ENCODE peak calls at places on chromosomes 7 and 10, in five cellular contexts. Q is AG04450, A is cardiac muscle cell, R is esophagus squamous epithelium, N is MM.1S. C is an unnamed sample.

GRCh38 chr10:84783386-84783785 is 455.0 kb downstream of the CCSER2 start:
- DNase-seq in Q (no peak), N (peak; percentile 51), R (no peak), A (peak; percentile 11), C (peak; percentile 7)

GRCh38 chr7:99410635-99411034 is 1.9 kb downstream of the BUD31 start:
- DNase-seq in R (no peak), Q (no peak), N (no peak), A (no peak), C (no peak)

GRCh38 chr7:44380831-44381493 is 55.6 kb upstream of the CAMK2B start:
- DNase-seq in R (no peak), A (peak; percentile 46), N (no peak), Q (no peak), C (no peak)

GRCh38 chr10:68348265-68348741 is 15.6 kb upstream of the PBLD start:
- DNase-seq in Q (no peak), R (no peak), A (peak; percentile 68), N (peak; percentile 63), C (no peak)

GRCh38 chr10:78621183-78621789 is 447.5 kb upstream of the ZMIZ1 start:
- DNase-seq in N (no peak), A (peak; percentile 20), Q (no peak), R (no peak), C (peak; percentile 63)

GRCh38 chr10:129531195-129531968 is 64.3 kb downstream of the MGMT start:
- DNase-seq in Q (peak; percentile 8), N (no peak), R (no peak), A (peak; percentile 68), C (peak; percentile 63)

GRCh38 chr7:109246330-109247077 is 676.8 kb downstream of the DNAJB9 start:
- DNase-seq in Q (no peak), A (no peak), N (no peak), R (no peak), C (no peak)

GRCh38 chr10:64209574-64209973 is 688.4 kb downstream of the REEP3 start:
- DNase-seq in R (no peak), N (no peak), A (peak; percentile 24), Q (no peak), C (peak; percentile 7)

GRCh38 chr7:99173787-99174186 is 29.9 kb upstream of the SMURF1 start:
- DNase-seq in Q (no peak), N (no peak), A (no peak), R (no peak), C (no peak)

GRCh38 chr7:135801877-135802276 is 53.3 kb upstream of the FAM180A start:
- DNase-seq in N (no peak), A (no peak), Q (no peak), R (no peak), C (no peak)

GRCh38 chr7:22016547-22016946 is 70.8 kb upstream of the CDCA7L start:
- DNase-seq in A (no peak), Q (no peak), R (no peak), N (no peak), C (no peak)

GRCh38 chr10:5628798-5629788 is 37.3 kb downstream of the ASB13 start:
- DNase-seq in N (no peak), A (peak; percentile 44), R (no peak), Q (peak; percentile 18), C (no peak)
- H3K4me3 ChIP-seq in N (no peak overlapping the region), A (no peak overlapping the region), R (peak overlapping the region; percentile 27), Q (no peak overlapping the region), C (peak overlapping the region; percentile 16)

DNA sequence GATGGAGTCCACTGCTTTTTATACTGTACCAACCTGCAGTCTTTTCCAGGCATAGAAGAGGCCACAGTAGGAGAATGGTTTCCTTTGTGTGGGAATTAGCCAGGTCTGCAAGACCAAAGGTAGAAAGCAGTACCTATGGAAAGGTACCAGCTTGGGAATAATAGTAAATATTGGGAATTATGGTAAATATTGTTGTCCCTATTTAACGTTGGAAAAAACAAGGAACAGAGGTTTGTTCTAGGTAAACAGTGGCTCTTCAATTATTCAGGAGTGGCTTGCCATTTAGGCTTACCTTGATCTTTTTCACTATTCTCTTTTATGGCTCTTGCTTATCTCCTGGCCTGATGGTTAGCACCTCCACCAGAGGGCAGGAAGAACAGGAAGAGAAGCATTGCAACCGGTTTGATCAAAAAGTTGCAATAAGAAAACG is 43.9 kb upstream of the GSAP start:
- DNase-seq in A (no peak), Q (no peak), N (no peak), R (no peak), C (no peak)
- TF ChIP-seq CTCF in A (no peak), Q (no peak), N (peak; percentile 19), R (no peak), C (peak; percentile 38)

DNA sequence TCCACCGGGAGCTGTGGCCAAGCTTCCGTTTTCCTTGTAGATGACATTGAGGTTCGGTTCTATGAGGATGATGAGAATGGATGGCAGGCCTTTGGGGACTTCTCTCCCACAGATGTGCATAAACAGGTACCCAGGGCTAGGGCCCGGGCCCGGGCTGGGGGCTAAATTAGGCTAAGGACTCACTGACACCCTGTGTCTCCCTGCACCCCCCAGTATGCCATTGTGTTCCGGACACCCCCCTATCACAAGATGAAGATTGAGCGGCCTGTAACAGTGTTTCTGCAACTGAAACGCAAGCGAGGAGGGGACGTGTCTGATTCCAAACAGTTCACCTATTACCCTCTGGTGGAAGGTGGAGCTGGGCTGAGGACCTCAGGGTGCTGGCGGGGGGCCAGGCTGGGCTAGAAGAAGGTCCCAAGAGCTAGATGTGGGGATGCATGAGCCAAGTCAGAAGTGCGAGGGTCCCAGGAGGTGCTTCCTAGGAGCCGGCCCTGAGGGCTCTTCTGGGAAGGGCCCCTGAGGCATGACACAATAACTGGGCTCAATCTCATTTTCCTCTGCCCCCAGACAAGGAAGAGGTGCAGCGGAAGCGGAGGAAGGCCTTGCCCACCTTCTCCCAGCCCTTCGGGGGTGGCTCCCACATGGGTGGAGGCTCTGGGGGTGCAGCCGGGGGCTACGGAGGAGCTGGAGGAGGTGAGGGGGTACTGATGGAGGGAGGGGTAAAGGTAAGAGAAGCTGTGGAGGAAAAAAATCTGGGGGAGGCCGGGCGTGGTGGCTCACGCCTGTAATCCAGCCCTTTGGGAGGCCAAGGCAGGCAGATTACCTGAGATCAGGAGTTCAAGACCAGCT is 2.9 kb downstream of the NFKB2 start:
- DNase-seq in Q (no peak), R (no peak), N (no peak), A (no peak), C (no peak)
- H3K4me3 ChIP-seq in Q (no peak overlapping the region), R (no peak overlapping the region), N (peak overlapping the region; percentile 31), A (peak overlapping the region; percentile 64), C (no peak overlapping the region)

DNA sequence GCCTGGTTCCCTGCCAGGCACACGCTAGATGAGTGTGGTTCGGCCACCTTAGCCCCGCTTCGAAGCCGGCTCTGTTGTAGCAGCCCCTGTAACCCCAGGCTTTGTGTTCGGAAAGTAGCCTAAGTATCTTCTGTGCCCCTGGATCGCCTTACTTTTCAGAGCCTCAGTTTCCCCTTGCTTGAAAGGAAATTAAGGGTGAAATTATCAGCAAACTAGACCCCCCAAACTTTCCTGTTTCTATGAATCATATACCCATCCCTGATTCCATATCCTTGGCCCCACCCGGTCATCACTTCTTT is 312 bp downstream of the PDCD11 start:
- DNase-seq in Q (no peak), R (no peak), N (no peak), A (no peak), C (no peak)
- TF ChIP-seq CTCF in Q (no peak), R (no peak), N (no peak), A (no peak), C (no peak)

DNA sequence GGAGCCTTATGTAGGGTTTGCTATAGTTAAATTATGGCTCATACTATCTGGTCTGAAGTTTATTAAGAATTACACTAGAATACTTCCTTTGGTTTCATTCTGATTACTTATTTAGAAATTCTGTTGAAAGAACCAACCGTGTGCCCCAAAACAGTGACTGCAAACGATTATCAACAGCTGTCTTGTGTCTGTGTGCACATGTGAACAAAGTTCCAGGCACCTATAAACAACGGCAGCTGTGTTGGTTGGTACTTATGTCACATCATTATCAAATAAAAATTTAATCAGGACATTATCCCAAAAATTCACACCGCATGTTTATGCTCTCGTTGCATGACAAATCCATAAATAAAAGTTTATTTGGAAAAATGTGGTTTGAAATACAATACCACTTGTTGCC is 80.6 kb downstream of the USP6NL start:
- DNase-seq in N (no peak), Q (no peak), R (no peak), A (no peak), C (no peak)
- H3K4me3 ChIP-seq in N (no peak overlapping the region), Q (no peak overlapping the region), R (no peak overlapping the region), A (no peak overlapping the region), C (no peak overlapping the region)

GRCh38 chr10:15084502-15084922 is 4.1 kb downstream of the ACBD7 start:
- DNase-seq in Q (peak; percentile 88), R (no peak), N (peak; percentile 81), A (peak; percentile 98), C (peak; percentile 96)
- TF ChIP-seq CTCF in Q (peak; percentile 2), R (no peak), N (no peak), A (no peak), C (no peak)

GRCh38 chr7:16586081-16586874 is 59.3 kb downstream of the ANKMY2 start:
- DNase-seq in N (no peak), A (peak; percentile 63), R (no peak), Q (no peak), C (no peak)
- H3K4me3 ChIP-seq in N (no peak overlapping the region), A (no peak overlapping the region), R (no peak overlapping the region), Q (no peak overlapping the region), C (no peak overlapping the region)

C was measured in retinal pigment epithelial cell.